ENCODE peak calls at places on chromosome 2, in five cellular contexts. I is hepatocyte, T is lower leg skin, U is fibroblast of mammary gland, V is thoracic aorta. B is an unnamed sample.

GRCh38 chr2:84782717-84783442 is 98.0 kb downstream of the TRABD2A start:
- DNase-seq in V (no peak), I (no peak), U (peak), T (no peak), B (no peak)

GRCh38 chr2:20422679-20423271 is 24.1 kb upstream of the RHOB start:
- DNase-seq in I (no peak), U (peak), V (no peak), T (peak), B (no peak)

GRCh38 chr2:233444501-233444900 is 90.2 kb downstream of the DGKD start:
- DNase-seq in V (no peak), I (no peak), T (peak), U (no peak), B (no peak)

GRCh38 chr2:126264625-126265024 is 391.3 kb upstream of the GYPC start:
- DNase-seq in T (no peak), I (no peak), U (no peak), V (no peak), B (no peak)

GRCh38 chr2:145715601-145716000 is 1195.7 kb upstream of the ZEB2 start:
- DNase-seq in U (peak), V (no peak), T (no peak), I (no peak), B (no peak)

GRCh38 chr2:158967731-158968395 is 577 bp upstream of the TANC1 start:
- DNase-seq in T (peak), U (peak), I (peak), V (no peak), B (no peak)

GRCh38 chr2:136665741-136666140 is 99.6 kb upstream of the THSD7B start:
- DNase-seq in V (no peak), T (no peak), I (no peak), U (no peak), B (no peak)

GRCh38 chr2:20538308-20539132 is 91.6 kb downstream of the RHOB start:
- DNase-seq in V (no peak), T (no peak), U (no peak), I (no peak), B (no peak)

GRCh38 chr2:241540766-241541561 is 17.6 kb upstream of the BOK start:
- DNase-seq in I (peak), T (no peak), U (peak), V (no peak), B (no peak)

DNA sequence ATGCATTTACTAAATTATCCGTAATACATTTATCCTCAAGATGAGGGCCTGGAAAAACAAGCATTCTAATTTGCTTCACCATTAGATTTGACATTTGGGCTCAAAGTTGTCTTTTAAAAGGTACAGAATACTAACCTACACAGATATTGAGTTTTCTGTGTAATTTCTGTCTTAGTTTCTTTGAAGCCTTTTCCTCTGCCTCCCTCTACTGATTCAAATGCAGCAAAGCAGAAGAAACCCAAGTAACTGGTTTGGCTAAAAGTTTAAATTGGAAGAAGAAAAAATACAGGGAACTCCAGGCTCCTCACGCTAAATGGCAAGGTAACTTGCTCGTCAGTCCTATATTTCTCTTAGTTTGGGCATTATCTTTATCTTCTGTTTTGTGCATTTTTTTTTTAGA is 53.3 kb upstream of the SLC5A7 start:
- DNase-seq in I (peak), V (no peak), U (peak), T (no peak), B (no peak)
- TF ChIP-seq CTCF in I (peak), V (peak), U (peak), T (no peak), B (peak)

DNA sequence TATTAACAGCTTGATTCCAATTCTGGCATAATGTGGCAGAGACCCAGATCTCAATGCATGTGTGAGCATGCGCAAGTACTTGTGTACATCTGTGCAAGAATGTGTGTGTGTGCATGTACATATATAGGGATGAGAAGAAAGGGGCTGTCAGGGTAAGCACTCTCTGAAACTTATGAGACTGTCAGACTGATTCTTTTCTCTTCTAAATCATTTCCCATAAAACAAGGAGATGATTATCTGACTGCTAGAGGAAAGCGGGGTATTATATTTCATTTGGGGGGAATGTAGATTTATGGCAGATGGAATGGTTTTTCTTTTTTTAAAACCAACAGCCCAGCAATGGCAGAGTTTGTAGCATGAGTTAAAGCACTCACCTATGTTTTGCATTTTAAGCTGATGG is 381.4 kb upstream of the SPRED2 start:
- DNase-seq in U (no peak), I (no peak), T (no peak), V (no peak), B (no peak)
- H3K4me3 ChIP-seq in U (no peak), I (no peak), T (no peak), V (no peak), B (no peak)

GRCh38 chr2:111958901-111959300 is 60.5 kb downstream of the MERTK start:
- DNase-seq in V (no peak), U (no peak), I (no peak), T (no peak), B (no peak)
- TF ChIP-seq CTCF in V (peak), U (no peak), I (no peak), T (no peak), B (no peak)

DNA sequence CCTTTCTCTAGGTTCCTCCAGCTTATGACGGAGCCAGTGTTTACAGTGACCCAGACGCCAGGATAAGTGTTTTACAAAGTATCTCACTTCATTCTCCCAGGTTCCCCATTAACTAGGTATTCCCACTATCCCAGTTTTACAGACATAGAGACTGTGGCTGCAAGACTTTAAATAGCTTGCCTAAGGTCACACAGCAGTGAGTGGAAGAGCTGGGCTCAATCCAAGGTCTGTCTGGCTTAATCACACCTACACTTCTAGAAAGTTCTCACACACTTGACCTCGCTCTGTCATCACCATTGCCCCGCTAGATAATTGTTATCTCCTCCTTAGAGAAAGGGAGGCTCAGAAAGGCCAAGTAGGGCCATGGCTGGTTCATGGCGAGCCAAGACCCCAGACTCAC is 110.2 kb downstream of the ANTXR1 start:
- DNase-seq in T (no peak), V (no peak), U (peak), I (no peak), B (no peak)
- H3K4me3 ChIP-seq in T (no peak), V (no peak), U (no peak), I (no peak), B (no peak)

GRCh38 chr2:129396980-129397599 is 582.4 kb upstream of the RAB6C start:
- DNase-seq in V (no peak), I (peak), U (peak), T (no peak), B (peak)
- TF ChIP-seq CTCF in V (peak), I (peak), U (peak), T (no peak), B (peak)

GRCh38 chr2:172431993-172432392 is 4.6 kb downstream of the ITGA6 start:
- DNase-seq in I (no peak), V (no peak), U (no peak), T (no peak), B (no peak)

GRCh38 chr2:172430671-172431070 is 3.3 kb downstream of the ITGA6 start:
- DNase-seq in V (no peak), T (no peak), U (no peak), I (peak), B (no peak)

GRCh38 chr2:172433169-172433568 is 5.8 kb downstream of the ITGA6 start:
- DNase-seq in V (no peak), U (no peak), I (no peak), T (no peak), B (no peak)

GRCh38 chr2:172430027-172430426 is 2.6 kb downstream of the ITGA6 start:
- DNase-seq in I (no peak), U (no peak), V (no peak), T (no peak), B (no peak)

GRCh38 chr2:172431428-172431827 is 4.0 kb downstream of the ITGA6 start:
- DNase-seq in T (no peak), I (no peak), V (no peak), U (no peak), B (peak)
- H3K4me3 ChIP-seq in T (no peak), I (no peak), V (no peak), U (no peak), B (no peak)